ENCODE peak calls at places on chromosomes 6 and 20, in five cellular contexts. Q is fibroblast of lung; K is CD4-positive, CD25-positive, alpha-beta regulatory T cell; C is cardiac fibroblast; Y is anterior cingulate cortex. L is an unnamed sample.

GRCh38 chr6:118876814-118877213 is 17.1 kb upstream of the ASF1A start:
- DNase-seq in Q (peak), K (no peak), C (peak), Y (no peak), L (no peak)

GRCh38 chr20:18164356-18164755 is 26.7 kb downstream of the KAT14 start:
- DNase-seq in Q (no peak), K (no peak), C (peak), Y (no peak), L (no peak)

GRCh38 chr20:63377256-63378114 is 16.3 kb upstream of the CHRNA4 start:
- DNase-seq in Q (peak), K (no peak), C (no peak), Y (no peak), L (no peak)

GRCh38 chr20:59945731-59946130 is 5.5 kb downstream of the FAM217B start:
- DNase-seq in Q (no peak), K (no peak), C (no peak), Y (no peak), L (no peak)

GRCh38 chr6:170279426-170279825 is 11.5 kb downstream of the DLL1 start:
- DNase-seq in Q (no peak), K (no peak), C (no peak), Y (no peak), L (no peak)

GRCh38 chr6:89281779-89282246 is 33.3 kb downstream of the GABRR2 start:
- DNase-seq in Q (peak), K (peak), C (peak), Y (no peak), L (no peak)

GRCh38 chr6:44321210-44321609 is 8.1 kb upstream of the AARS2 start:
- DNase-seq in Q (no peak), K (no peak), C (no peak), Y (no peak), L (no peak)

GRCh38 chr6:75308250-75308988 is 23.8 kb upstream of the TMEM30A start:
- DNase-seq in Q (no peak), K (no peak), C (no peak), Y (no peak), L (no peak)

GRCh38 chr6:36633915-36634314 is 39.8 kb downstream of the SRSF3 start:
- DNase-seq in Q (peak), K (no peak), C (peak), Y (no peak), L (no peak)

GRCh38 chr20:46990017-46990810 is 95.6 kb downstream of the EYA2 start:
- DNase-seq in Q (no peak), K (no peak), C (no peak), Y (no peak), L (no peak)

GRCh38 chr6:109853426-109853825 is 124.7 kb upstream of the GPR6 start:
- DNase-seq in Q (no peak), K (no peak), C (no peak), Y (no peak), L (no peak)

GRCh38 chr20:61166324-61166723 is 85.7 kb upstream of the CDH4 start:
- DNase-seq in Q (no peak), K (no peak), C (peak), Y (no peak), L (no peak)

GRCh38 chr20:9306521-9306920 is 207.9 kb upstream of the LAMP5 start:
- DNase-seq in Q (peak), K (no peak), C (peak), Y (no peak), L (no peak)

GRCh38 chr6:139776051-139776450 is 401.6 kb upstream of the CITED2 start:
- DNase-seq in Q (no peak), K (no peak), C (no peak), Y (no peak), L (no peak)

GRCh38 chr20:25077610-25078169 is 4.3 kb downstream of the VSX1 start:
- DNase-seq in Q (no peak), K (no peak), C (peak), Y (peak), L (no peak)

GRCh38 chr20:48845721-48846306 is 18.0 kb upstream of the PREX1 start:
- DNase-seq in Q (no peak), K (no peak), C (peak), Y (no peak), L (no peak)

GRCh38 chr6:32439708-32440214 is at the start of gene HLA-DRA:
- DNase-seq in Q (peak), K (peak), C (peak), Y (no peak), L (no peak)

GRCh38 chr6:93193868-93194267 is 225.5 kb downstream of the EPHA7 start:
- DNase-seq in Q (no peak), K (no peak), C (no peak), Y (no peak), L (no peak)

GRCh38 chr6:43445576-43445975 is 9.8 kb downstream of the DLK2 start:
- DNase-seq in Q (no peak), K (no peak), C (no peak), Y (no peak), L (no peak)

GRCh38 chr20:53405070-53405603 is 188.5 kb downstream of the ZNF217 start:
- DNase-seq in Q (no peak), K (no peak), C (no peak), Y (no peak), L (no peak)

GRCh38 chr20:53838311-53838873 is 232.0 kb downstream of the BCAS1 start:
- DNase-seq in Q (no peak), K (no peak), C (no peak), Y (no peak), L (no peak)

GRCh38 chr6:135282425-135282824 is 101.3 kb downstream of the MYB start:
- DNase-seq in Q (no peak), K (no peak), C (no peak), Y (no peak), L (no peak)

GRCh38 chr6:43949451-43950110 is 177.7 kb downstream of the MRPL14 start:
- DNase-seq in Q (no peak), K (no peak), C (no peak), Y (no peak), L (no peak)

GRCh38 chr6:22838346-22838745 is 269.0 kb downstream of the HDGFL1 start:
- DNase-seq in Q (peak), K (no peak), C (no peak), Y (no peak), L (no peak)

GRCh38 chr6:112413805-112414204 is 66.7 kb downstream of the RFPL4B start:
- DNase-seq in Q (no peak), K (no peak), C (no peak), Y (no peak), L (no peak)

GRCh38 chr20:43914286-43914685 is 366 bp upstream of the TOX2 start:
- DNase-seq in Q (no peak), K (peak), C (no peak), Y (no peak), L (no peak)

GRCh38 chr20:59802471-59803221 is 130.8 kb downstream of the SYCP2 start:
- DNase-seq in Q (no peak), K (no peak), C (no peak), Y (no peak), L (no peak)

GRCh38 chr20:17460119-17460518 is 71.1 kb downstream of the BFSP1 start:
- DNase-seq in Q (no peak), K (no peak), C (peak), Y (no peak), L (no peak)

GRCh38 chr6:18384621-18385020 is 2.5 kb upstream of the RNF144B start:
- DNase-seq in Q (no peak), K (no peak), C (no peak), Y (no peak), L (no peak)

GRCh38 chr6:79538481-79538971 is 1.3 kb upstream of the LCA5 start:
- DNase-seq in Q (peak), K (no peak), C (peak), Y (no peak), L (no peak)

GRCh38 chr6:57173056-57173885 is 1.1 kb downstream of the BAG2 start:
- DNase-seq in Q (peak), K (no peak), C (peak), Y (no peak), L (peak)

GRCh38 chr20:51204794-51205193 is 181.9 kb upstream of the KCNG1 start:
- DNase-seq in Q (no peak), K (no peak), C (no peak), Y (no peak), L (no peak)

GRCh38 chr6:124255296-124255695 is 451.6 kb downstream of the NKAIN2 start:
- DNase-seq in Q (no peak), K (no peak), C (no peak), Y (no peak), L (no peak)

GRCh38 chr6:55069132-55069781 is 105.1 kb upstream of the HCRTR2 start:
- DNase-seq in Q (peak), K (no peak), C (peak), Y (peak), L (no peak)

GRCh38 chr20:49627329-49627761 is 59.4 kb upstream of the PTGIS start:
- DNase-seq in Q (no peak), K (no peak), C (no peak), Y (no peak), L (no peak)

GRCh38 chr6:147023581-147023980 is 180.6 kb upstream of the STXBP5 start:
- DNase-seq in Q (no peak), K (no peak), C (no peak), Y (no peak), L (no peak)

GRCh38 chr20:10939297-10939949 is 265.6 kb upstream of the JAG1 start:
- DNase-seq in Q (peak), K (no peak), C (peak), Y (no peak), L (no peak)

GRCh38 chr6:13212096-13212495 is 116.2 kb downstream of the TBC1D7 start:
- DNase-seq in Q (no peak), K (no peak), C (no peak), Y (no peak), L (no peak)